ENCODE peak calls at places on chromosome 18, in six cellular contexts. H is AG04449, K is NCI-H1105 treated with DMSO at 0.1 percent for 48 hours, M is D341Med, C is HFFc6, I is OCI-LY7. L is an unnamed sample.

GRCh38 chr18:46660955-46661749 is 4.1 kb upstream of the LOXHD1 start:
- DNase-seq in H (no peak), K (no peak), M (peak), C (peak), I (no peak), L (peak)

GRCh38 chr18:11387880-11388279 is 221.5 kb upstream of the SLC35G4 start:
- DNase-seq in H (no peak), K (no peak), M (peak), C (peak), I (no peak), L (peak)

GRCh38 chr18:26579941-26580618 is 31.7 kb upstream of the KCTD1 start:
- DNase-seq in H (no peak), K (peak), M (no peak), C (no peak), I (no peak), L (no peak)

GRCh38 chr18:48230459-48231113 is 178.6 kb downstream of the ZBTB7C start:
- DNase-seq in H (no peak), K (peak), M (peak), C (peak), I (peak), L (peak)

GRCh38 chr18:22830511-22830910 is 102.6 kb upstream of the RBBP8 start:
- DNase-seq in H (no peak), K (no peak), M (no peak), C (no peak), I (no peak), L (no peak)

GRCh38 chr18:25327631-25328030 is 24.3 kb downstream of the ZNF521 start:
- DNase-seq in H (no peak), K (no peak), M (no peak), C (no peak), I (no peak), L (no peak)

GRCh38 chr18:36424741-36425142 is 127.2 kb downstream of the FHOD3 start:
- DNase-seq in H (no peak), K (no peak), M (no peak), C (no peak), I (no peak), L (no peak)

GRCh38 chr18:4352746-4353522 is 102.2 kb downstream of the DLGAP1 start:
- DNase-seq in H (no peak), K (peak), M (no peak), C (no peak), I (no peak), L (no peak)

L was measured in WERI-Rb-1.